ENCODE peak calls at places on chromosome 10, in seven cellular contexts. W is IMR-90, L is mesendoderm, V is neuronal stem cell, X is H9, I is H1, S is trophoblast cell. C is an unnamed sample.

GRCh38 chr10:70785190-70785589 is at the start of gene TBATA:
- DNase-seq in W (no peak), L (no peak), V (no peak), X (no peak), I (no peak), S (no peak), C (no peak)

GRCh38 chr10:75062191-75062849 is 49.1 kb upstream of the SAMD8 start:
- DNase-seq in W (peak), L (no peak), V (no peak), X (no peak), I (no peak), S (no peak), C (no peak)

GRCh38 chr10:7686351-7687171 is 16.6 kb upstream of the ITIH2 start:
- DNase-seq in W (no peak), L (no peak), V (no peak), X (no peak), I (no peak), S (peak), C (no peak)

GRCh38 chr10:24449769-24450310 is 240.9 kb downstream of the KIAA1217 start:
- DNase-seq in W (no peak), L (no peak), V (no peak), X (no peak), I (no peak), S (no peak), C (no peak)

GRCh38 chr10:31152421-31153133 is 120.9 kb upstream of the ZNF438 start:
- DNase-seq in W (no peak), L (peak), V (no peak), X (no peak), I (no peak), S (no peak), C (no peak)

GRCh38 chr10:29559996-29560395 is 74.8 kb downstream of the SVIL start:
- DNase-seq in W (no peak), L (no peak), V (no peak), X (no peak), I (no peak), S (no peak), C (no peak)

GRCh38 chr10:35739998-35740397 is 97.9 kb upstream of the FZD8 start:
- DNase-seq in W (peak), L (peak), V (no peak), X (no peak), I (no peak), S (no peak), C (peak)

GRCh38 chr10:69051303-69051702 is 36.6 kb upstream of the SRGN start:
- DNase-seq in W (peak), L (no peak), V (no peak), X (no peak), I (no peak), S (peak), C (peak)

GRCh38 chr10:124039432-124040086 is 53.8 kb downstream of the CHST15 start:
- DNase-seq in W (no peak), L (no peak), V (no peak), X (no peak), I (no peak), S (peak), C (no peak)

GRCh38 chr10:133096616-133097269 is 9.0 kb downstream of the ADGRA1 start:
- DNase-seq in W (no peak), L (peak), V (no peak), X (no peak), I (no peak), S (no peak), C (no peak)

GRCh38 chr10:73865107-73865458 is 9.3 kb downstream of the CAMK2G start:
- DNase-seq in W (no peak), L (no peak), V (no peak), X (no peak), I (no peak), S (no peak), C (no peak)

GRCh38 chr10:124125305-124126116 is 32.1 kb upstream of the CHST15 start:
- DNase-seq in W (no peak), L (peak), V (no peak), X (peak), I (no peak), S (peak), C (no peak)

GRCh38 chr10:102814456-102814871 is 22.7 kb downstream of the CYP17A1 start:
- DNase-seq in W (peak), L (no peak), V (no peak), X (no peak), I (no peak), S (no peak), C (peak)

GRCh38 chr10:80552151-80552646 is 14.5 kb downstream of the SH2D4B start:
- DNase-seq in W (no peak), L (peak), V (peak), X (no peak), I (peak), S (no peak), C (no peak)

GRCh38 chr10:30974773-30975386 is 56.8 kb downstream of the ZNF438 start:
- DNase-seq in W (no peak), L (no peak), V (no peak), X (no peak), I (no peak), S (no peak), C (no peak)

GRCh38 chr10:120115959-120116358 is 223.4 kb downstream of the SEC23IP start:
- DNase-seq in W (no peak), L (no peak), V (no peak), X (no peak), I (no peak), S (no peak), C (no peak)

GRCh38 chr10:52621635-52622079 is 150.9 kb downstream of the MBL2 start:
- DNase-seq in W (peak), L (no peak), V (no peak), X (no peak), I (no peak), S (no peak), C (no peak)

GRCh38 chr10:43846187-43846680 is 197.6 kb upstream of the ZNF32 start:
- DNase-seq in W (peak), L (no peak), V (no peak), X (no peak), I (no peak), S (no peak), C (peak)

GRCh38 chr10:35640951-35641429 is 1.1 kb downstream of the FZD8 start:
- DNase-seq in W (peak), L (peak), V (peak), X (peak), I (peak), S (peak), C (peak)

GRCh38 chr10:98536551-98536950 is 89.8 kb upstream of the HPS1 start:
- DNase-seq in W (peak), L (no peak), V (no peak), X (no peak), I (no peak), S (peak), C (peak)

GRCh38 chr10:103659674-103660363 is 166.3 kb downstream of the NEURL1 start:
- DNase-seq in W (peak), L (peak), V (no peak), X (no peak), I (no peak), S (peak), C (peak)

GRCh38 chr10:121129266-121129665 is 278.1 kb downstream of the WDR11 start:
- DNase-seq in W (no peak), L (no peak), V (no peak), X (no peak), I (no peak), S (no peak), C (no peak)

GRCh38 chr10:5892007-5892406 is 2.0 kb downstream of the FBH1 start:
- DNase-seq in W (no peak), L (no peak), V (no peak), X (no peak), I (no peak), S (no peak), C (no peak)

GRCh38 chr10:22427890-22428571 is 82.7 kb downstream of the SPAG6 start:
- DNase-seq in W (peak), L (no peak), V (no peak), X (no peak), I (no peak), S (peak), C (peak)

GRCh38 chr10:44935961-44936285 is 23.7 kb upstream of the RASSF4 start:
- DNase-seq in W (no peak), L (no peak), V (no peak), X (no peak), I (no peak), S (no peak), C (no peak)

GRCh38 chr10:20303453-20304152 is 487.4 kb downstream of the PLXDC2 start:
- DNase-seq in W (no peak), L (no peak), V (no peak), X (no peak), I (no peak), S (no peak), C (no peak)

GRCh38 chr10:75009426-75009825 is 102.0 kb upstream of the SAMD8 start:
- DNase-seq in W (peak), L (no peak), V (no peak), X (no peak), I (no peak), S (no peak), C (no peak)

GRCh38 chr10:18571780-18572179 is 79.6 kb downstream of the NSUN6 start:
- DNase-seq in W (no peak), L (no peak), V (no peak), X (no peak), I (no peak), S (no peak), C (no peak)

GRCh38 chr10:122555431-122555830 is 5.1 kb upstream of the DMBT1 start:
- DNase-seq in W (no peak), L (no peak), V (no peak), X (no peak), I (no peak), S (no peak), C (no peak)

GRCh38 chr10:19930936-19931859 is 115.0 kb downstream of the PLXDC2 start:
- DNase-seq in W (peak), L (peak), V (no peak), X (no peak), I (no peak), S (no peak), C (peak)

GRCh38 chr10:78231930-78232329 is 198.3 kb downstream of the RPS24 start:
- DNase-seq in W (no peak), L (peak), V (no peak), X (peak), I (no peak), S (peak), C (peak)

GRCh38 chr10:78224602-78225001 is 190.9 kb downstream of the RPS24 start:
- DNase-seq in W (peak), L (no peak), V (no peak), X (no peak), I (no peak), S (no peak), C (no peak)

GRCh38 chr10:78231327-78231726 is 197.7 kb downstream of the RPS24 start:
- DNase-seq in W (no peak), L (no peak), V (no peak), X (no peak), I (no peak), S (no peak), C (no peak)

GRCh38 chr10:78225611-78226010 is 191.9 kb downstream of the RPS24 start:
- DNase-seq in W (no peak), L (no peak), V (no peak), X (no peak), I (no peak), S (no peak), C (no peak)

GRCh38 chr10:78229950-78230675 is 196.4 kb downstream of the RPS24 start:
- DNase-seq in W (no peak), L (no peak), V (no peak), X (no peak), I (no peak), S (no peak), C (no peak)
- H3K18ac ChIP-seq in W (no peak), L (no peak), V (no peak), X (no peak), I (no peak), S (no peak), C (no peak)

GRCh38 chr10:112131996-112132395 is 51.6 kb downstream of the GPAM start:
- DNase-seq in W (no peak), L (no peak), V (no peak), X (no peak), I (peak), S (no peak), C (no peak)
- H3K23ac ChIP-seq in W (no peak), L (no peak), V (no peak), X (no peak), I (no peak), S (no peak), C (no peak)

GRCh38 chr10:84201682-84202081 is 7.3 kb downstream of the CDHR1 start:
- DNase-seq in W (no peak), L (no peak), V (no peak), X (no peak), I (no peak), S (no peak), C (no peak)
- H2BK5ac ChIP-seq in W (no peak), L (no peak), V (no peak), X (no peak), I (no peak), S (no peak), C (no peak)

GRCh38 chr10:88450201-88450600 is 132.9 kb downstream of the RNLS start:
- DNase-seq in W (no peak), L (peak), V (no peak), X (no peak), I (no peak), S (no peak), C (no peak)
- H3K18ac ChIP-seq in W (no peak), L (no peak), V (no peak), X (no peak), I (no peak), S (no peak), C (no peak)

DNA sequence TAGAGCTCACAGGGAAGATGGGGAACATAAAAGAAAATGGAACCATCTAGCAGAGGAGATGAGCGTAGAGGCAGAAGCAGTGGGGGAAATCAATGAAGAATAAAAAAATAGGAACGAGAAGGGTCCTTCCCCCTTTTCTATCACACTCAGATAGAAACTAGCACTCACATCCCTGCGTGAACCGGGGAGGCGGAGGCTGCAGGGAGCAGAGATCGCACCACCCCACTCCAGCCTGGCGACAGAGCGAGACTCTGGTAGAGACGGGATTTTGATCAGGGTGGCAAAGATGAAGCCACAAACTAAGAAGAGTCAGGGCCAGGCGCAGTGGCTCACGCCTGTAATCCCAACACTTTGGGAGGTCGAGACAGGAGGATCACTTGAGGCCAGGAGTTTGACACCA is 64.7 kb upstream of the ECHDC3 start:
- DNase-seq in W (no peak), L (no peak), V (no peak), X (no peak), I (no peak), S (no peak), C (no peak)
- H3K23ac ChIP-seq in W (no peak), L (no peak), V (no peak), X (no peak), I (no peak), S (no peak), C (no peak)

DNA sequence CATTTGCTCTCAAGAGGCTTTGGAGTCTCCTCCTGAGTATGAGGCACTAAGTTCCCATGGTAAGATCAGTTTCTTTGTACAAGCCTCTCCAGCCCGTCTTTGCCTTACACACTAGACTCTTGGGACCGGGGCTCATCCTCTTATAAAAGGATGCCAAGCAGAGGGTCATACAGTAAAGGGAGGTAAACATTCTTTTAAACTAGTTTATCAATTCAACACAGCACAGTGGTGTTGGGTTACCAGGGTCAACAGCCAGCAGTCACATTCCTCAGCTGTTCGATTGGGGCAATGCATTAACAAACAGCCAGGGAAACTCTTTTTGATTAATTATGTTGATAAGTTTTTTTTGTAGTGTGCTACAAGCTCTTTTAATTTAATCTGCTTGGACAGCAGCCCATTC is 37.8 kb downstream of the HHEX start:
- DNase-seq in W (no peak), L (no peak), V (no peak), X (no peak), I (no peak), S (no peak), C (no peak)
- H2BK5ac ChIP-seq in W (no peak), L (no peak), V (no peak), X (no peak), I (no peak), S (no peak), C (no peak)

DNA sequence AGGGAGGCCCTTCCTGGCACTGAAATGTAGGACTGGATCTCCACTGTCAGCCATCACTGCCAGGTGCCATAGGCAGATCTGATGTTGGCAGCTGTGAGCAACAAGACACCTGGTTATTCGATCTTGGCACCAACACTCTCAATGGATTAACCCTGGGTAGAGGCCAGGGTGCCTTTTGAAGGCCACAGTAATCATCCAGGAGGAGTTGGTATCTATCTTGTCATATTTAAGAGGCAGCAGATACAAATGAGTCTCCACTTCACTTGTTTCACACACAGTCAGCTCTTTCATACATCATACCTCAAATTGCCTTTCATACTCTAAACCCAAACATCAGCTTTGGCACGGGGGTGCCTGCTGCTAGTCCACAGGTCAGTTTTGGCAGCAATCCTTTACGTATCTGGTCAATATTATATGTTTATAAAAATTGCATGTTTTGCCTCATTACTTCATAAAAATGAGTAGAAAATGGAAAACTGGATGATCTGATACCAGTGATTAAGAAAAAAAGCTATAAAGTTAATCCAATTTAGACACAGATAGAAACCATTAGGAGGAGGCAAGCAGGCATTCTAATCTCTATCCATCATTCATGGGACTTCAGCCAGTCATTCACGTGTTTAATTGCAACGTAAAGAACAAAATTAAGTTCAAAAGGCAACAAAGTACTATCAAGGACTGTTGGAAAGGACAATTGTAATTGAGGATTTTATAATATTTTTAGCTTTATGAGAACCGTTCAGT is 12.7 kb upstream of the CACUL1 start:
- DNase-seq in W (no peak), L (no peak), V (no peak), X (no peak), I (no peak), S (no peak), C (no peak)
- H3K18ac ChIP-seq in W (no peak), L (no peak), V (no peak), X (no peak), I (no peak), S (no peak), C (no peak)

GRCh38 chr10:33813415-33813814 is 478.9 kb upstream of the NRP1 start:
- DNase-seq in W (no peak), L (no peak), V (no peak), X (no peak), I (no peak), S (no peak), C (no peak)

GRCh38 chr10:33810986-33811385 is 476.5 kb upstream of the NRP1 start:
- DNase-seq in W (no peak), L (no peak), V (no peak), X (no peak), I (no peak), S (no peak), C (no peak)

GRCh38 chr10:33813871-33814270 is 479.4 kb upstream of the NRP1 start:
- DNase-seq in W (no peak), L (no peak), V (no peak), X (no peak), I (no peak), S (no peak), C (no peak)

GRCh38 chr10:33815776-33816175 is 481.3 kb upstream of the NRP1 start:
- DNase-seq in W (no peak), L (no peak), V (no peak), X (no peak), I (peak), S (no peak), C (no peak)

DNA sequence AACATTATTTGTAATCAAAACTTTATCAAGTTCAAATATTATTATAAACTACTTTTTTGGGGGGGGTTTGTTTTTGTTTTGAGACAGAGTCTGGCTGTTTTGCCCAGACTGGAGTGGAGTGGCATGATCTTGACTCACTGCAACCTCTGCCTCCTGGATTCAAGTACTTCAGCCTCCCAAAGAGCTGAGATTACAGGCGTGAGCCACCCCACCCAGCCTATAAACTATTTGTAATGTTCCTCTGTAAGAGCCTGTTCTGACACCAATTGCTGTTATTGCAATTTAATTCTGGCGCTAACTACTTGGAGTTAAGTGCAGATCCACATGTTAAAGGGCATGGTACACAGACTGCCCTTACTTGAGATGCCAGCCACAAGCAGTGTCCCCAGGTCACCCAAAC is 478.1 kb upstream of the NRP1 start:
- DNase-seq in W (no peak), L (no peak), V (no peak), X (no peak), I (no peak), S (no peak), C (no peak)
- H3K23ac ChIP-seq in W (no peak), L (no peak), V (no peak), X (no peak), I (no peak), S (no peak), C (no peak)

GRCh38 chr10:127376071-127376470 is 173.0 kb upstream of the NPS start:
- DNase-seq in W (no peak), L (no peak), V (no peak), X (no peak), I (no peak), S (peak), C (no peak)

GRCh38 chr10:127375423-127375822 is 173.7 kb upstream of the NPS start:
- DNase-seq in W (peak), L (no peak), V (no peak), X (no peak), I (no peak), S (peak), C (peak)

GRCh38 chr10:127374901-127375300 is 174.2 kb upstream of the NPS start:
- DNase-seq in W (no peak), L (no peak), V (no peak), X (no peak), I (no peak), S (no peak), C (no peak)

GRCh38 chr10:127372361-127372760 is 176.0 kb upstream of the INSYN2A start:
- DNase-seq in W (no peak), L (no peak), V (no peak), X (no peak), I (no peak), S (no peak), C (no peak)

GRCh38 chr10:127374074-127374680 is 174.9 kb upstream of the NPS start:
- DNase-seq in W (no peak), L (no peak), V (no peak), X (no peak), I (no peak), S (peak), C (no peak)
- H2BK5ac ChIP-seq in W (no peak), L (no peak), V (no peak), X (no peak), I (no peak), S (no peak), C (no peak)

C was measured in mesenchymal stem cell.